ENCODE peak calls at places on chromosomes 13 and 19, in five cellular contexts. V is body of pancreas, F is IMR-90, G is AG10803, B is retinal pigment epithelial cell. K is an unnamed sample.

GRCh38 chr19:54376610-54377009 is 11.9 kb upstream of the LAIR1 start:
- DNase-seq in V (no peak), F (no peak), G (no peak), B (no peak), K (no peak)

GRCh38 chr13:22278336-22278929 is 607.6 kb downstream of the FGF9 start:
- DNase-seq in V (peak; percentile 80), F (peak; percentile 63), G (peak; percentile 42), B (no peak), K (peak; percentile 32)

GRCh38 chr13:45416521-45417125 is 1.6 kb downstream of the SLC25A30 start:
- DNase-seq in V (no peak), F (no peak), G (no peak), B (no peak), K (no peak)

GRCh38 chr19:8630796-8631424 is 477 bp downstream of the NFILZ start:
- DNase-seq in V (no peak), F (no peak), G (no peak), B (no peak), K (no peak)

GRCh38 chr13:62280590-62280989 is 864.9 kb upstream of the PCDH20 start:
- DNase-seq in V (no peak), F (no peak), G (no peak), B (no peak), K (no peak)

GRCh38 chr13:112705286-112705685 is 15.4 kb downstream of the ATP11A start:
- DNase-seq in V (peak; percentile 3), F (no peak), G (no peak), B (no peak), K (no peak)

GRCh38 chr13:23644527-23644926 is 74.3 kb downstream of the TNFRSF19 start:
- DNase-seq in V (no peak), F (peak; percentile 86), G (peak; percentile 18), B (no peak), K (peak; percentile 58)

GRCh38 chr13:26679945-26680516 is 80.6 kb downstream of the GPR12 start:
- DNase-seq in V (no peak), F (peak; percentile 54), G (no peak), B (peak; percentile 85), K (no peak)

GRCh38 chr19:703651-704446 is 4.9 kb upstream of the PALM start:
- DNase-seq in V (peak; percentile 70), F (peak; percentile 18), G (no peak), B (no peak), K (peak; percentile 58)

GRCh38 chr19:4444765-4445741 is 12.5 kb downstream of the UBXN6 start:
- DNase-seq in V (no peak), F (no peak), G (no peak), B (no peak), K (peak; percentile 28)

GRCh38 chr19:42378225-42378929 is 11.7 kb downstream of the CNFN start:
- DNase-seq in V (no peak), F (no peak), G (no peak), B (no peak), K (no peak)

GRCh38 chr19:33252418-33252962 is 26.8 kb upstream of the SLC7A10 start:
- DNase-seq in V (no peak), F (no peak), G (no peak), B (no peak), K (no peak)

GRCh38 chr13:44151474-44151873 is 222.2 kb upstream of the SERP2 start:
- DNase-seq in V (no peak), F (no peak), G (no peak), B (no peak), K (peak; percentile 22)

GRCh38 chr13:30829145-30829544 is 76.9 kb upstream of the MEDAG start:
- DNase-seq in V (no peak), F (peak; percentile 82), G (peak; percentile 64), B (no peak), K (no peak)

GRCh38 chr19:13010038-13010991 is 15.0 kb downstream of the NFIX start:
- DNase-seq in V (no peak), F (no peak), G (no peak), B (no peak), K (no peak)

GRCh38 chr19:35859414-35859813 is 2.7 kb downstream of the KIRREL2 start:
- DNase-seq in V (peak; percentile 53), F (no peak), G (no peak), B (no peak), K (no peak)

GRCh38 chr19:35856546-35857149 is at the start of gene KIRREL2:
- DNase-seq in V (peak; percentile 66), F (no peak), G (no peak), B (no peak), K (no peak)

GRCh38 chr19:35858311-35858710 is 1.6 kb downstream of the KIRREL2 start:
- DNase-seq in V (no peak), F (no peak), G (no peak), B (no peak), K (no peak)

GRCh38 chr19:35853038-35853756 is 893 bp upstream of the NPHS1 start:
- DNase-seq in V (no peak), F (no peak), G (no peak), B (no peak), K (no peak)

GRCh38 chr19:35856001-35856400 is 710 bp upstream of the KIRREL2 start:
- DNase-seq in V (peak; percentile 93), F (no peak), G (no peak), B (no peak), K (no peak)
- H3K4me3 ChIP-seq in V (no peak overlapping the region), F (no peak overlapping the region), G (no peak overlapping the region), B (peak overlapping the region; percentile 55), K (no peak overlapping the region)

DNA sequence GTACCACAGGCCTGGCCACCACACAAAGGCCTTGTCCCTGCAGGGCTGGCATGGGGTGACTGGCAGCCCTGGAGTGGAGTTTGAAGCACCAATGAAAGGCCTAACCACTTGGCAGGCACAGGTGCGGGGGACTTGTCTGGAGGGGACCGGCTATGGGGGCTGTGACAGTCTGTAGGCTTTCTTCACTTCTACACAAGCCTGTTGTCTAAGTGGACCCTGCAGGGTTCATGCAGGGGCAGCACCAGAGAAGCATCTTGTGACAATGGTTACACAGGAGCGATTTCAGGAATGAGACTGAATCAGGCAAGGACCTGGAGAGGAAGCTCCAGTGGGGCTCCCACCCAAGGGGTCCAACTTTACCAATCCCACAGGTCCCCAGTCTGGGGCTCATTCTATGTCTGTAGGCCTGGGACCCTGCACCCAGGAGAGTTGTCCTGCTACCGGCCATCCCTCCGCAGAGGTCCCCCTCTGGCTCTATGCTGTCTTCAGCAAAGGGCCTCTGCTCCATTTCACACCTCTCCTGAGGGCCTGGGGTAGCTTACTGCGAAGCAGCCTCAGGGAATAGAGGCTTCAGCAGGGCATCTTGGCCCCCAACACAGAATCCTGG is 2.3 kb upstream of the ZNF837 start:
- DNase-seq in V (no peak), F (no peak), G (no peak), B (no peak), K (no peak)
- TF ChIP-seq CTCF in V (no peak), F (no peak), G (no peak), B (no peak), K (no peak)

GRCh38 chr19:7575426-7576040 is 20.1 kb upstream of the CAMSAP3 start:
- DNase-seq in V (no peak), F (no peak), G (no peak), B (no peak), K (peak; percentile 9)
- H3K4me3 ChIP-seq in V (no peak overlapping the region), F (no peak overlapping the region), G (no peak overlapping the region), B (no peak overlapping the region), K (no peak overlapping the region)

GRCh38 chr19:45560038-45560437 is 24.6 kb downstream of the OPA3 start:
- DNase-seq in V (no peak), F (no peak), G (no peak), B (no peak), K (no peak)

GRCh38 chr19:45560686-45561085 is 23.9 kb downstream of the OPA3 start:
- DNase-seq in V (no peak), F (no peak), G (no peak), B (no peak), K (no peak)

GRCh38 chr19:45554481-45554880 is 30.1 kb downstream of the OPA3 start:
- DNase-seq in V (no peak), F (no peak), G (no peak), B (no peak), K (no peak)

GRCh38 chr19:45556835-45557234 is 27.8 kb downstream of the OPA3 start:
- DNase-seq in V (no peak), F (no peak), G (no peak), B (no peak), K (no peak)

DNA sequence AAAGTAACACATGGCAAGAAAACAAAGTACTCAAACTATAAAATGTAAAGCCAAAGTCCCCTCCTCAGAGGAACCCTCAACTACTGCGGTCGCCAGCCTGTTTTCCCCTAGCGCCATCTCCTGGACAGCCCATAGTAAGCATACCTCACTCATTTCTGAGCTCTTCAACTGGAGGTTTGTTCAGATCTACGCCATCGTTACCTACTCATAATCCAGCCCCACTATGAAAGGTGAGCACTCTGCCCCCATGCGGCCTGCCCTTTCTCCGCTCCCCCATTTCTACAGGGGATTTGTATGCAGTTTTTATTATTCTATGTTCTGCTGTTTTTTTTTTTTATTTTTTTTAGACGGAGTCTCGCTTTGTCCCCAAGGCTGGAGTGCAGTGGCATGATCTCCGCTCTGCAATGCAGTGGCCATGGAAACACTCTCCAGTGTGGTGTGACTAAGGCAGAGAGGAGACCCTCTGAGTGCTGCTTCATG is 26.2 kb downstream of the OPA3 start:
- DNase-seq in V (peak; percentile 50), F (peak; percentile 33), G (no peak), B (no peak), K (peak; percentile 45)
- TF ChIP-seq CTCF in V (peak; percentile 48), F (peak; percentile 64), G (peak; percentile 63), B (peak; percentile 85), K (peak; percentile 71)

GRCh38 chr19:55670280-55671053 is 4.6 kb upstream of the EPN1 start:
- DNase-seq in V (no peak), F (peak; percentile 20), G (peak; percentile 9), B (no peak), K (no peak)
- H3K4me3 ChIP-seq in V (no peak overlapping the region), F (no peak overlapping the region), G (no peak overlapping the region), B (no peak overlapping the region), K (no peak overlapping the region)

GRCh38 chr13:108915095-108915633 is 285.8 kb downstream of the MYO16 start:
- DNase-seq in V (peak; percentile 29), F (peak; percentile 50), G (peak; percentile 57), B (no peak), K (peak; percentile 63)
- TF ChIP-seq CTCF in V (peak; percentile 51), F (peak; percentile 70), G (peak; percentile 82), B (peak; percentile 77), K (peak; percentile 65)

GRCh38 chr19:47419037-47419783 is at the start of gene MEIS3:
- DNase-seq in V (no peak), F (no peak), G (no peak), B (no peak), K (no peak)

GRCh38 chr19:47416667-47417033 is 2.7 kb downstream of the MEIS3 start:
- DNase-seq in V (no peak), F (no peak), G (no peak), B (no peak), K (no peak)

GRCh38 chr19:47417107-47417745 is 2.1 kb downstream of the MEIS3 start:
- DNase-seq in V (no peak), F (no peak), G (no peak), B (no peak), K (no peak)

GRCh38 chr19:47418595-47419036 is 711 bp downstream of the MEIS3 start:
- DNase-seq in V (no peak), F (no peak), G (no peak), B (no peak), K (no peak)

GRCh38 chr19:47417746-47418594 is 1.4 kb downstream of the MEIS3 start:
- DNase-seq in V (no peak), F (peak; percentile 18), G (no peak), B (no peak), K (no peak)
- H3K4me3 ChIP-seq in V (no peak overlapping the region), F (peak overlapping the region; percentile 91), G (peak overlapping the region; percentile 80), B (no peak overlapping the region), K (peak overlapping the region; percentile 82)

GRCh38 chr19:50478901-50479715 is 2.5 kb upstream of the GARIN5A start:
- DNase-seq in V (no peak), F (peak; percentile 44), G (peak; percentile 48), B (no peak), K (peak; percentile 42)
- TF ChIP-seq CTCF in V (no peak), F (peak; percentile 60), G (peak; percentile 72), B (peak; percentile 60), K (peak; percentile 62)